ENCODE peak calls at places on chromosomes 5 and 9, in eight cellular contexts. One of them, this sample, is unnamed.

GRCh38 chr9:68545033-68545705 is 4.5 kb upstream of the TMEM252 start:
- DNase-seq in CD8-positive, alpha-beta memory T cell: no peak
- DNase-seq in fibroblast of lung: no peak
- DNase-seq in spleen: no peak
- DNase-seq in left ventricle myocardium inferior: no peak
- DNase-seq in Peyer's patch: no peak
- DNase-seq in vagina: no peak
- DNase-seq in aorta: no peak
- DNase-seq in this sample: no peak

GRCh38 chr5:39224196-39224754 is 4.9 kb upstream of the FYB1 start:
- DNase-seq in Peyer's patch: no peak
- DNase-seq in left ventricle myocardium inferior: no peak
- DNase-seq in spleen: no peak
- DNase-seq in aorta: peak; percentile 57
- DNase-seq in vagina: no peak
- DNase-seq in fibroblast of lung: peak; percentile 9
- DNase-seq in CD8-positive, alpha-beta memory T cell: no peak
- DNase-seq in this sample: no peak

GRCh38 chr9:110767559-110768063 is 99.0 kb downstream of the MUSK start:
- DNase-seq in left ventricle myocardium inferior: peak; percentile 63
- DNase-seq in CD8-positive, alpha-beta memory T cell: no peak
- DNase-seq in spleen: no peak
- DNase-seq in aorta: no peak
- DNase-seq in fibroblast of lung: peak; percentile 83
- DNase-seq in Peyer's patch: no peak
- DNase-seq in vagina: no peak
- DNase-seq in this sample: no peak

GRCh38 chr9:22210262-22210661 is 201.2 kb upstream of the CDKN2B start:
- DNase-seq in left ventricle myocardium inferior: no peak
- DNase-seq in Peyer's patch: no peak
- DNase-seq in CD8-positive, alpha-beta memory T cell: no peak
- DNase-seq in spleen: no peak
- DNase-seq in aorta: no peak
- DNase-seq in fibroblast of lung: peak; percentile 36
- DNase-seq in vagina: no peak
- DNase-seq in this sample: no peak

GRCh38 chr9:128394404-128395168 is 23.4 kb downstream of the URM1 start:
- DNase-seq in fibroblast of lung: no peak
- DNase-seq in CD8-positive, alpha-beta memory T cell: no peak
- DNase-seq in left ventricle myocardium inferior: no peak
- DNase-seq in aorta: no peak
- DNase-seq in spleen: no peak
- DNase-seq in Peyer's patch: no peak
- DNase-seq in vagina: no peak
- DNase-seq in this sample: no peak

GRCh38 chr9:114613919-114614318 is 2.8 kb downstream of the TMEM268 start:
- DNase-seq in fibroblast of lung: no peak
- DNase-seq in left ventricle myocardium inferior: no peak
- DNase-seq in aorta: no peak
- DNase-seq in spleen: no peak
- DNase-seq in CD8-positive, alpha-beta memory T cell: no peak
- DNase-seq in vagina: no peak
- DNase-seq in Peyer's patch: no peak
- DNase-seq in this sample: no peak

GRCh38 chr5:1254196-1254595 is 29.0 kb downstream of the SLC6A18 start:
- DNase-seq in fibroblast of lung: no peak
- DNase-seq in CD8-positive, alpha-beta memory T cell: no peak
- DNase-seq in aorta: no peak
- DNase-seq in left ventricle myocardium inferior: no peak
- DNase-seq in spleen: no peak
- DNase-seq in vagina: no peak
- DNase-seq in Peyer's patch: no peak
- DNase-seq in this sample: no peak

GRCh38 chr5:143495124-143495523 is 91.6 kb upstream of the NR3C1 start:
- DNase-seq in aorta: no peak
- DNase-seq in vagina: no peak
- DNase-seq in Peyer's patch: no peak
- DNase-seq in CD8-positive, alpha-beta memory T cell: no peak
- DNase-seq in left ventricle myocardium inferior: no peak
- DNase-seq in fibroblast of lung: no peak
- DNase-seq in spleen: no peak
- DNase-seq in this sample: no peak

GRCh38 chr9:89661956-89662717 is 57.3 kb downstream of the GADD45G start:
- DNase-seq in spleen: peak; percentile 89
- DNase-seq in CD8-positive, alpha-beta memory T cell: no peak
- DNase-seq in fibroblast of lung: peak; percentile 96
- DNase-seq in vagina: peak; percentile 97
- DNase-seq in Peyer's patch: peak; percentile 60
- DNase-seq in aorta: peak; percentile 98
- DNase-seq in left ventricle myocardium inferior: peak; percentile 99
- DNase-seq in this sample: no peak

GRCh38 chr5:2465383-2465782 is 286.1 kb downstream of the IRX2 start:
- DNase-seq in spleen: no peak
- DNase-seq in fibroblast of lung: no peak
- DNase-seq in CD8-positive, alpha-beta memory T cell: no peak
- DNase-seq in left ventricle myocardium inferior: no peak
- DNase-seq in Peyer's patch: no peak
- DNase-seq in aorta: no peak
- DNase-seq in vagina: peak; percentile 77
- DNase-seq in this sample: no peak

GRCh38 chr9:95073042-95073607 is 244.4 kb downstream of the FANCC start:
- DNase-seq in aorta: no peak
- DNase-seq in fibroblast of lung: no peak
- DNase-seq in spleen: no peak
- DNase-seq in CD8-positive, alpha-beta memory T cell: no peak
- DNase-seq in vagina: peak; percentile 84
- DNase-seq in left ventricle myocardium inferior: no peak
- DNase-seq in Peyer's patch: no peak
- DNase-seq in this sample: no peak

GRCh38 chr5:151082274-151082902 is 1.6 kb upstream of the TNIP1 start:
- DNase-seq in left ventricle myocardium inferior: no peak
- DNase-seq in fibroblast of lung: no peak
- DNase-seq in aorta: no peak
- DNase-seq in vagina: no peak
- DNase-seq in Peyer's patch: no peak
- DNase-seq in spleen: peak; percentile 59
- DNase-seq in CD8-positive, alpha-beta memory T cell: no peak
- DNase-seq in this sample: no peak

GRCh38 chr9:130890124-130890523 is 6.5 kb downstream of the QRFP start:
- DNase-seq in spleen: no peak
- DNase-seq in fibroblast of lung: no peak
- DNase-seq in vagina: no peak
- DNase-seq in aorta: peak; percentile 31
- DNase-seq in Peyer's patch: no peak
- DNase-seq in left ventricle myocardium inferior: no peak
- DNase-seq in CD8-positive, alpha-beta memory T cell: no peak
- DNase-seq in this sample: no peak

GRCh38 chr5:98757978-98758377 is 15.5 kb upstream of the RGMB start:
- DNase-seq in left ventricle myocardium inferior: no peak
- DNase-seq in aorta: no peak
- DNase-seq in Peyer's patch: no peak
- DNase-seq in spleen: no peak
- DNase-seq in vagina: no peak
- DNase-seq in fibroblast of lung: no peak
- DNase-seq in CD8-positive, alpha-beta memory T cell: no peak
- DNase-seq in this sample: no peak

GRCh38 chr5:98750693-98751092 is 22.8 kb upstream of the RGMB start:
- DNase-seq in spleen: no peak
- DNase-seq in aorta: no peak
- DNase-seq in fibroblast of lung: no peak
- DNase-seq in CD8-positive, alpha-beta memory T cell: no peak
- DNase-seq in vagina: no peak
- DNase-seq in Peyer's patch: no peak
- DNase-seq in left ventricle myocardium inferior: no peak
- DNase-seq in this sample: no peak

GRCh38 chr5:98753507-98753906 is 20.0 kb upstream of the RGMB start:
- DNase-seq in aorta: no peak
- DNase-seq in spleen: no peak
- DNase-seq in CD8-positive, alpha-beta memory T cell: no peak
- DNase-seq in vagina: no peak
- DNase-seq in left ventricle myocardium inferior: no peak
- DNase-seq in fibroblast of lung: no peak
- DNase-seq in Peyer's patch: no peak
- DNase-seq in this sample: no peak

DNA sequence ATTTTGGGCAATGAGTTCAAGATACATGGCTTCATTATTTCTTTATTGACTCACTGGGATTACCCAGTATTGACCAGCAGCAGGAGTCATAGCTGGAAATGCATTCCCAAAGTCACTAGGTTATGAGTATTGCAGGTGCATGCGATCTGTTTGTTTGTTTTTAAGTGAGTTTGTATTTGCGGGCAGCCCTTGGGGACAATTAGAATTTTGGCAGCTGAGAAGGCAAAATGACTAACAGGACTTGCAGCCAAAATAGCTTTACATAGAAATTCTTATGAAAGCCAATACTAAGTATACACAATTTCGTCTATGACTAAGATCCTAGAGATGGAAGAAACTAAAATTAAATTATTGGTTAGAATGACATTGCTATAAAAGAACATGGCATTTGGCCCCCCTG is 18.1 kb upstream of the RGMB start:
- DNase-seq in aorta: no peak
- DNase-seq in vagina: no peak
- DNase-seq in fibroblast of lung: peak; percentile 81
- DNase-seq in CD8-positive, alpha-beta memory T cell: no peak
- DNase-seq in spleen: no peak
- DNase-seq in Peyer's patch: no peak
- DNase-seq in left ventricle myocardium inferior: no peak
- DNase-seq in this sample: no peak
- H3K4me3 ChIP-seq in aorta: no peak overlapping the region
- H3K4me3 ChIP-seq in vagina: no peak overlapping the region
- H3K4me3 ChIP-seq in fibroblast of lung: no peak overlapping the region
- H3K4me3 ChIP-seq in CD8-positive, alpha-beta memory T cell: no peak overlapping the region
- H3K4me3 ChIP-seq in spleen: no peak overlapping the region
- H3K4me3 ChIP-seq in Peyer's patch: no peak overlapping the region
- H3K4me3 ChIP-seq in left ventricle myocardium inferior: no peak overlapping the region
- H3K4me3 ChIP-seq in this sample: no peak overlapping the region

DNA sequence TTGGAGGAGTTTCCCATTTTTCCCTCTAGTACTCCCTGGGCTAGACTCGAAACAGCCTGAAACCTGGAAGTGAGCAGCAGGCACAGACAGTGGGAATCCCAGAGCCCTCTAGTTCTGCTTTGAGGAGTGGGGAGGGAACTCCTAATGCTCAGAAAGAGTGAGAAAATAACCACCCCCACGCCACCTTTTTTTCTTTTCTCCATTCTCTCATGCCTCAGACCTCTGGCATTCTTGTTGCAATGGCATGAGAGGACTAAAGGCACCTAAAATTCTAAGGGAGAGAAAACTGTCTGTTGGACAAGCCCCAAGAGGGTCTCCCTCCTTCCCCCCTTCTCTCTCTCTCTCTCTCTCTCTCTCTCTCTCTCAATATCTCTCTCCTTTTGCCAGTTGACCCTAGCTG is 15.1 kb upstream of the IRF1 start:
- DNase-seq in CD8-positive, alpha-beta memory T cell: no peak
- DNase-seq in vagina: no peak
- DNase-seq in fibroblast of lung: no peak
- DNase-seq in left ventricle myocardium inferior: no peak
- DNase-seq in Peyer's patch: no peak
- DNase-seq in spleen: no peak
- DNase-seq in aorta: no peak
- DNase-seq in this sample: no peak
- H3K36me3 ChIP-seq in CD8-positive, alpha-beta memory T cell: no peaks in the 10 kb centered on the region
- H3K36me3 ChIP-seq in vagina: no peaks in the 10 kb centered on the region
- H3K36me3 ChIP-seq in fibroblast of lung: no peaks in the 10 kb centered on the region
- H3K36me3 ChIP-seq in left ventricle myocardium inferior: no peaks in the 10 kb centered on the region
- H3K36me3 ChIP-seq in Peyer's patch: no peaks in the 10 kb centered on the region
- H3K36me3 ChIP-seq in spleen: no peaks in the 10 kb centered on the region
- H3K36me3 ChIP-seq in aorta: no peaks in the 10 kb centered on the region
- H3K36me3 ChIP-seq in this sample: no peaks in the 10 kb centered on the region

DNA sequence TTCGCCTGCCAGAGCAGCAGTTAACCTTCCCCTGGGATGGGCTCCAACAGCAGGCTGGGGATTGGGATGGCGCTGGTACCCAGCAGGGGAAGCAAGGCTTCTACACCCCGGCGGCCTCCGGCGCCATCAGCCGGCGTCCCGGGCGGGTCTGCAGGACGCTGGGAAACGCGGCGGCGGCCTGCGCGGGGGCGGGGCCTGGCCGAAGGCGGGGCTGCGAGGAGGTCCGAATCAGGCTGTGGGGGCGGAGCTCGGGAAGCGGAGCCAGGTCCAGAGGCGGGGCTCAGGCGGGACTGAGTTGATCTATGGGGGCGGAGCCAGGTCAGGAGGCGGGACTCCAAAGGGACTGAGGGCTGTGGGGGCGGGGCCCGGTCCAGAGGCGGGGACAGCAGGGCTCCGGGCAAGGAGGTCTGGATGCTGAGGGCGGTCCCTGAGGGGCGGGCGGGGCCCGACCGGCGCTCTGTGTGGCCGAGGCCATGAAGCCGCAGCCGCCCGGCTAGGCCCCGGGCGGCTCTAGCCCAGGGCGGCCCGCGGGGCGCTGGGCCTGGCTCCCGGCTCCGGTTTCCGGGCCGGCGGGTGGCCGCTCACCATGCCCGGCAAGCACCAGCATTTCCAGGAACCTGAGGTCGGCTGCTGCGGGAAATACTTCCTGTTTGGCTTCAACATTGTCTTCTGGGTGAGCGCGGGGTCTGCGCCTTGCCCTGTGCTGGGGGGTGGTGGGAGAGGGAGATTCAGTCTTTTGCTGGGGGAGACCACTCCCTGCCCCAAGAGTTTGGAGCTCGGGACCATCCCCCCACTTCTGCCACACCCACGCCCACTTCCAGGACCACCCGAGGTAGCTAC is at the start of gene TSPAN17:
- DNase-seq in vagina: peak; percentile 97
- DNase-seq in fibroblast of lung: peak; percentile 96
- DNase-seq in aorta: peak; percentile 100
- DNase-seq in left ventricle myocardium inferior: peak; percentile 100
- DNase-seq in Peyer's patch: peak; percentile 100
- DNase-seq in spleen: peak; percentile 100
- DNase-seq in CD8-positive, alpha-beta memory T cell: peak; percentile 99
- DNase-seq in this sample: peak; percentile 96
- H3K27ac ChIP-seq in vagina: peak within 1 kb of the TSS; percentile 71
- H3K27ac ChIP-seq in fibroblast of lung: peak within 1 kb of the TSS; percentile 61
- H3K27ac ChIP-seq in aorta: peak within 1 kb of the TSS; percentile 26
- H3K27ac ChIP-seq in left ventricle myocardium inferior: peak within 1 kb of the TSS; percentile 83
- H3K27ac ChIP-seq in Peyer's patch: peak within 1 kb of the TSS; percentile 65
- H3K27ac ChIP-seq in spleen: peak within 1 kb of the TSS; percentile 85
- H3K27ac ChIP-seq in CD8-positive, alpha-beta memory T cell: peak within 1 kb of the TSS; percentile 69
- H3K27ac ChIP-seq in this sample: peak within 1 kb of the TSS; percentile 62

GRCh38 chr9:37085233-37085632 is 35.1 kb upstream of the ZCCHC7 start:
- DNase-seq in spleen: no peak
- DNase-seq in CD8-positive, alpha-beta memory T cell: no peak
- DNase-seq in aorta: no peak
- DNase-seq in left ventricle myocardium inferior: no peak
- DNase-seq in Peyer's patch: no peak
- DNase-seq in vagina: no peak
- DNase-seq in fibroblast of lung: no peak
- DNase-seq in this sample: no peak

GRCh38 chr9:37082214-37082765 is 38.1 kb upstream of the ZCCHC7 start:
- DNase-seq in left ventricle myocardium inferior: no peak
- DNase-seq in vagina: no peak
- DNase-seq in Peyer's patch: no peak
- DNase-seq in aorta: no peak
- DNase-seq in fibroblast of lung: peak; percentile 37
- DNase-seq in CD8-positive, alpha-beta memory T cell: no peak
- DNase-seq in spleen: no peak
- DNase-seq in this sample: no peak

GRCh38 chr9:37079370-37080164 is 40.8 kb upstream of the ZCCHC7 start:
- DNase-seq in aorta: peak; percentile 96
- DNase-seq in left ventricle myocardium inferior: peak; percentile 91
- DNase-seq in Peyer's patch: peak; percentile 94
- DNase-seq in vagina: peak; percentile 94
- DNase-seq in fibroblast of lung: peak; percentile 90
- DNase-seq in CD8-positive, alpha-beta memory T cell: peak; percentile 86
- DNase-seq in spleen: peak; percentile 98
- DNase-seq in this sample: peak; percentile 97

GRCh38 chr9:37083654-37084053 is 36.7 kb upstream of the ZCCHC7 start:
- DNase-seq in vagina: no peak
- DNase-seq in left ventricle myocardium inferior: no peak
- DNase-seq in spleen: no peak
- DNase-seq in fibroblast of lung: no peak
- DNase-seq in aorta: no peak
- DNase-seq in Peyer's patch: no peak
- DNase-seq in CD8-positive, alpha-beta memory T cell: no peak
- DNase-seq in this sample: no peak
- H3K4me3 ChIP-seq in vagina: no peak overlapping the region
- H3K4me3 ChIP-seq in left ventricle myocardium inferior: no peak overlapping the region
- H3K4me3 ChIP-seq in spleen: no peak overlapping the region
- H3K4me3 ChIP-seq in fibroblast of lung: no peak overlapping the region
- H3K4me3 ChIP-seq in aorta: no peak overlapping the region
- H3K4me3 ChIP-seq in Peyer's patch: no peak overlapping the region
- H3K4me3 ChIP-seq in CD8-positive, alpha-beta memory T cell: no peak overlapping the region
- H3K4me3 ChIP-seq in this sample: no peak overlapping the region